ENCODE peak calls at places on chromosomes 7 and 10, in eight cellular contexts. I is HFF-Myc; D is EL; P is upper lobe of right lung; X is central memory CD4-positive, alpha-beta T cell; C is AG08395; V is left lobe of liver; R is Peyer's patch. H is an unnamed sample.

GRCh38 chr7:101378808-101379207 is 16.1 kb downstream of the COL26A1 start:
- DNase-seq in I (no peak), D (peak; percentile 38), P (no peak), X (no peak), C (peak; percentile 47), V (no peak), R (no peak), H (no peak)

GRCh38 chr7:57182031-57182430 is 49.8 kb upstream of the ZNF479 start:
- DNase-seq in I (no peak), D (no peak), P (no peak), X (no peak), C (no peak), V (no peak), R (no peak), H (no peak)

GRCh38 chr7:76405738-76406137 is 3.8 kb downstream of the SSC4D start:
- DNase-seq in I (no peak), D (no peak), P (no peak), X (no peak), C (no peak), V (no peak), R (no peak), H (no peak)

GRCh38 chr7:144835166-144835611 is 664 bp downstream of the TPK1 start:
- DNase-seq in I (no peak), D (peak; percentile 43), P (no peak), X (no peak), C (peak; percentile 34), V (peak; percentile 68), R (peak; percentile 70), H (peak; percentile 29)

GRCh38 chr7:134605978-134606923 is 40.4 kb upstream of the BPGM start:
- DNase-seq in I (no peak), D (peak; percentile 66), P (no peak), X (peak; percentile 37), C (peak; percentile 60), V (peak; percentile 60), R (peak; percentile 85), H (no peak)

GRCh38 chr10:63166742-63167258 is 33.7 kb downstream of the NRBF2 start:
- DNase-seq in I (peak; percentile 46), D (peak; percentile 73), P (no peak), X (peak; percentile 48), C (peak; percentile 67), V (no peak), R (no peak), H (peak; percentile 31)

GRCh38 chr7:50660040-50660829 is 95.0 kb upstream of the DDC start:
- DNase-seq in I (no peak), D (no peak), P (peak; percentile 81), X (peak; percentile 53), C (no peak), V (peak; percentile 46), R (peak; percentile 81), H (no peak)

GRCh38 chr7:73364006-73364728 is 36.2 kb downstream of the FKBP6 start:
- DNase-seq in I (no peak), D (no peak), P (no peak), X (no peak), C (no peak), V (no peak), R (no peak), H (no peak)

GRCh38 chr7:109793-110556 is 82.4 kb upstream of the FAM20C start:
- DNase-seq in I (no peak), D (no peak), P (peak; percentile 60), X (no peak), C (no peak), V (peak; percentile 40), R (no peak), H (no peak)

GRCh38 chr10:48505394-48506112 is 99.3 kb downstream of the ARHGAP22 start:
- DNase-seq in I (no peak), D (no peak), P (no peak), X (no peak), C (no peak), V (peak; percentile 34), R (no peak), H (no peak)

GRCh38 chr7:90952649-90952991 is 311.6 kb upstream of the FZD1 start:
- DNase-seq in I (no peak), D (no peak), P (no peak), X (no peak), C (peak; percentile 8), V (no peak), R (no peak), H (no peak)

GRCh38 chr7:98860069-98860468 is 9.7 kb downstream of the TMEM130 start:
- DNase-seq in I (no peak), D (no peak), P (no peak), X (no peak), C (no peak), V (no peak), R (no peak), H (no peak)

GRCh38 chr10:46547331-46547880 is 9.1 kb downstream of the GPRIN2 start:
- DNase-seq in I (no peak), D (no peak), P (peak; percentile 66), X (no peak), C (no peak), V (peak; percentile 47), R (peak; percentile 40), H (no peak)

GRCh38 chr7:36119005-36119711 is 33.9 kb upstream of the EEPD1 start:
- DNase-seq in I (peak; percentile 63), D (peak; percentile 95), P (no peak), X (no peak), C (peak; percentile 86), V (no peak), R (peak; percentile 64), H (no peak)

GRCh38 chr7:102253973-102254370 is 32.7 kb upstream of the SH2B2 start:
- DNase-seq in I (no peak), D (no peak), P (no peak), X (no peak), C (no peak), V (no peak), R (no peak), H (no peak)

GRCh38 chr10:117300671-117301070 is 59.8 kb downstream of the SLC18A2 start:
- DNase-seq in I (no peak), D (no peak), P (no peak), X (no peak), C (no peak), V (no peak), R (no peak), H (no peak)

GRCh38 chr7:14045651-14046050 is 56.2 kb upstream of the ETV1 start:
- DNase-seq in I (no peak), D (no peak), P (no peak), X (no peak), C (no peak), V (no peak), R (no peak), H (no peak)

GRCh38 chr7:33909755-33910154 is 4.4 kb downstream of the BMPER start:
- DNase-seq in I (no peak), D (no peak), P (no peak), X (no peak), C (no peak), V (no peak), R (no peak), H (no peak)

GRCh38 chr10:110893559-110894179 is 21.9 kb downstream of the PDCD4 start:
- DNase-seq in I (no peak), D (peak; percentile 38), P (no peak), X (peak; percentile 54), C (peak; percentile 57), V (no peak), R (no peak), H (no peak)

GRCh38 chr7:151366872-151367207 is 25.2 kb downstream of the NUB1 start:
- DNase-seq in I (peak; percentile 40), D (peak; percentile 66), P (no peak), X (no peak), C (peak; percentile 74), V (no peak), R (peak; percentile 35), H (no peak)

GRCh38 chr10:119207713-119208552 is 562 bp downstream of the GRK5 start:
- DNase-seq in I (no peak), D (peak; percentile 70), P (peak; percentile 75), X (peak; percentile 10), C (peak; percentile 12), V (peak; percentile 64), R (peak; percentile 72), H (no peak)

GRCh38 chr7:80088705-80089104 is 45.9 kb upstream of the GNAI1 start:
- DNase-seq in I (no peak), D (no peak), P (no peak), X (no peak), C (no peak), V (no peak), R (no peak), H (no peak)

GRCh38 chr10:8172604-8173003 is 118.1 kb downstream of the GATA3 start:
- DNase-seq in I (no peak), D (no peak), P (no peak), X (no peak), C (no peak), V (no peak), R (no peak), H (no peak)

GRCh38 chr7:87878208-87878735 is 2.0 kb downstream of the DBF4 start:
- DNase-seq in I (no peak), D (peak; percentile 15), P (no peak), X (no peak), C (peak; percentile 6), V (no peak), R (no peak), H (no peak)

GRCh38 chr7:93902777-93903423 is 3.5 kb upstream of the GNGT1 start:
- DNase-seq in I (no peak), D (peak; percentile 69), P (no peak), X (no peak), C (peak; percentile 38), V (no peak), R (peak; percentile 51), H (no peak)

GRCh38 chr7:148856035-148856881 is 27.8 kb downstream of the EZH2 start:
- DNase-seq in I (no peak), D (peak; percentile 18), P (no peak), X (peak; percentile 62), C (peak; percentile 39), V (peak; percentile 49), R (peak; percentile 82), H (no peak)

GRCh38 chr7:103437623-103438022 is 8.4 kb downstream of the SLC26A5 start:
- DNase-seq in I (no peak), D (no peak), P (no peak), X (no peak), C (no peak), V (no peak), R (no peak), H (no peak)

GRCh38 chr7:139655305-139655704 is 122.5 kb downstream of the HIPK2 start:
- DNase-seq in I (no peak), D (no peak), P (no peak), X (no peak), C (no peak), V (no peak), R (no peak), H (no peak)

GRCh38 chr10:34555653-34556052 is 259.4 kb downstream of the PARD3 start:
- DNase-seq in I (no peak), D (no peak), P (no peak), X (no peak), C (no peak), V (no peak), R (no peak), H (no peak)

GRCh38 chr10:42953684-42954674 is 122.9 kb upstream of the RET start:
- DNase-seq in I (no peak), D (no peak), P (no peak), X (no peak), C (no peak), V (peak; percentile 39), R (peak; percentile 31), H (no peak)

GRCh38 chr7:144386741-144387140 is 16.8 kb downstream of the NOBOX start:
- DNase-seq in I (no peak), D (peak; percentile 61), P (no peak), X (no peak), C (peak; percentile 40), V (no peak), R (no peak), H (no peak)

GRCh38 chr10:61987537-61987936 is 86.0 kb downstream of the ARID5B start:
- DNase-seq in I (no peak), D (no peak), P (no peak), X (no peak), C (no peak), V (no peak), R (no peak), H (no peak)

GRCh38 chr7:135441791-135442190 is 68.1 kb downstream of the CNOT4 start:
- DNase-seq in I (peak; percentile 5), D (peak; percentile 28), P (no peak), X (no peak), C (no peak), V (no peak), R (no peak), H (no peak)

GRCh38 chr7:139753079-139753692 is 24.6 kb downstream of the HIPK2 start:
- DNase-seq in I (no peak), D (no peak), P (no peak), X (no peak), C (peak; percentile 47), V (no peak), R (no peak), H (no peak)

H was measured in epithelial cell of proximal tubule.